ENCODE peak calls at places on chromosomes 11 and 22, in nine cellular contexts. One of them, this sample, is unnamed.

GRCh38 chr11:105610796-105611361 is 1.0 kb downstream of the GRIA4 start:
- DNase-seq in SW 1271: no peak
- DNase-seq in T-helper 1 cell: no peak
- DNase-seq in amygdala: peak
- DNase-seq in mesendoderm: peak
- DNase-seq in activated naive CD4-positive, alpha-beta T cell: no peak
- DNase-seq in activated gamma-delta T cell treated with anti-CD3 and anti-CD28 coated beads, Interleukin-2, amount 50 U/mL, for 16 hours: no peak
- DNase-seq in heart right ventricle: no peak
- DNase-seq in right lobe of liver: no peak
- DNase-seq in this sample: no peak

GRCh38 chr11:70066136-70066520 is 12.0 kb upstream of the ANO1 start:
- DNase-seq in SW 1271: no peak
- DNase-seq in heart right ventricle: no peak
- DNase-seq in activated naive CD4-positive, alpha-beta T cell: no peak
- DNase-seq in activated gamma-delta T cell treated with anti-CD3 and anti-CD28 coated beads, Interleukin-2, amount 50 U/mL, for 16 hours: no peak
- DNase-seq in mesendoderm: no peak
- DNase-seq in right lobe of liver: no peak
- DNase-seq in T-helper 1 cell: no peak
- DNase-seq in amygdala: no peak
- DNase-seq in this sample: no peak

GRCh38 chr11:129191649-129192048 is 476 bp downstream of the ARHGAP32 start:
- DNase-seq in activated naive CD4-positive, alpha-beta T cell: no peak
- DNase-seq in SW 1271: no peak
- DNase-seq in T-helper 1 cell: no peak
- DNase-seq in heart right ventricle: no peak
- DNase-seq in amygdala: no peak
- DNase-seq in right lobe of liver: no peak
- DNase-seq in activated gamma-delta T cell treated with anti-CD3 and anti-CD28 coated beads, Interleukin-2, amount 50 U/mL, for 16 hours: no peak
- DNase-seq in mesendoderm: peak
- DNase-seq in this sample: no peak

GRCh38 chr22:22527312-22527711 is 7.2 kb upstream of the ZNF280A start:
- DNase-seq in SW 1271: no peak
- DNase-seq in T-helper 1 cell: no peak
- DNase-seq in right lobe of liver: no peak
- DNase-seq in activated gamma-delta T cell treated with anti-CD3 and anti-CD28 coated beads, Interleukin-2, amount 50 U/mL, for 16 hours: no peak
- DNase-seq in mesendoderm: no peak
- DNase-seq in activated naive CD4-positive, alpha-beta T cell: no peak
- DNase-seq in heart right ventricle: no peak
- DNase-seq in amygdala: no peak
- DNase-seq in this sample: no peak

GRCh38 chr11:45906965-45907591 is at the start of gene FREY1:
- DNase-seq in activated naive CD4-positive, alpha-beta T cell: no peak
- DNase-seq in mesendoderm: no peak
- DNase-seq in SW 1271: no peak
- DNase-seq in activated gamma-delta T cell treated with anti-CD3 and anti-CD28 coated beads, Interleukin-2, amount 50 U/mL, for 16 hours: no peak
- DNase-seq in amygdala: peak
- DNase-seq in right lobe of liver: no peak
- DNase-seq in heart right ventricle: no peak
- DNase-seq in T-helper 1 cell: no peak
- DNase-seq in this sample: no peak

GRCh38 chr11:111402411-111402810 is 23.3 kb upstream of the POU2AF1 start:
- DNase-seq in T-helper 1 cell: no peak
- DNase-seq in mesendoderm: no peak
- DNase-seq in right lobe of liver: no peak
- DNase-seq in SW 1271: no peak
- DNase-seq in activated naive CD4-positive, alpha-beta T cell: no peak
- DNase-seq in amygdala: no peak
- DNase-seq in heart right ventricle: no peak
- DNase-seq in activated gamma-delta T cell treated with anti-CD3 and anti-CD28 coated beads, Interleukin-2, amount 50 U/mL, for 16 hours: no peak
- DNase-seq in this sample: no peak

GRCh38 chr22:21881841-21882753 is 14.7 kb upstream of the MAPK1 start:
- DNase-seq in activated naive CD4-positive, alpha-beta T cell: no peak
- DNase-seq in SW 1271: no peak
- DNase-seq in heart right ventricle: no peak
- DNase-seq in T-helper 1 cell: no peak
- DNase-seq in mesendoderm: no peak
- DNase-seq in activated gamma-delta T cell treated with anti-CD3 and anti-CD28 coated beads, Interleukin-2, amount 50 U/mL, for 16 hours: no peak
- DNase-seq in right lobe of liver: no peak
- DNase-seq in amygdala: no peak
- DNase-seq in this sample: no peak

GRCh38 chr11:72624496-72625201 is 49.6 kb downstream of the PDE2A start:
- DNase-seq in activated naive CD4-positive, alpha-beta T cell: no peak
- DNase-seq in activated gamma-delta T cell treated with anti-CD3 and anti-CD28 coated beads, Interleukin-2, amount 50 U/mL, for 16 hours: no peak
- DNase-seq in mesendoderm: no peak
- DNase-seq in amygdala: no peak
- DNase-seq in SW 1271: no peak
- DNase-seq in T-helper 1 cell: no peak
- DNase-seq in right lobe of liver: peak
- DNase-seq in heart right ventricle: peak
- DNase-seq in this sample: no peak

GRCh38 chr11:11978792-11979486 is 29.5 kb downstream of the DKK3 start:
- DNase-seq in mesendoderm: peak
- DNase-seq in activated naive CD4-positive, alpha-beta T cell: no peak
- DNase-seq in SW 1271: peak
- DNase-seq in amygdala: no peak
- DNase-seq in activated gamma-delta T cell treated with anti-CD3 and anti-CD28 coated beads, Interleukin-2, amount 50 U/mL, for 16 hours: no peak
- DNase-seq in T-helper 1 cell: no peak
- DNase-seq in right lobe of liver: no peak
- DNase-seq in heart right ventricle: peak
- DNase-seq in this sample: no peak

GRCh38 chr11:109960831-109961230 is 132.4 kb upstream of the ZC3H12C start:
- DNase-seq in activated naive CD4-positive, alpha-beta T cell: no peak
- DNase-seq in SW 1271: no peak
- DNase-seq in mesendoderm: peak
- DNase-seq in amygdala: peak
- DNase-seq in heart right ventricle: peak
- DNase-seq in right lobe of liver: peak
- DNase-seq in T-helper 1 cell: no peak
- DNase-seq in activated gamma-delta T cell treated with anti-CD3 and anti-CD28 coated beads, Interleukin-2, amount 50 U/mL, for 16 hours: no peak
- DNase-seq in this sample: no peak

GRCh38 chr11:19768815-19769214 is 56.2 kb downstream of the NAV2 start:
- DNase-seq in T-helper 1 cell: no peak
- DNase-seq in amygdala: no peak
- DNase-seq in activated naive CD4-positive, alpha-beta T cell: no peak
- DNase-seq in mesendoderm: no peak
- DNase-seq in activated gamma-delta T cell treated with anti-CD3 and anti-CD28 coated beads, Interleukin-2, amount 50 U/mL, for 16 hours: no peak
- DNase-seq in SW 1271: no peak
- DNase-seq in right lobe of liver: no peak
- DNase-seq in heart right ventricle: no peak
- DNase-seq in this sample: no peak

GRCh38 chr11:123624974-123625373 is 29.4 kb downstream of the SCN3B start:
- DNase-seq in activated gamma-delta T cell treated with anti-CD3 and anti-CD28 coated beads, Interleukin-2, amount 50 U/mL, for 16 hours: no peak
- DNase-seq in heart right ventricle: no peak
- DNase-seq in amygdala: no peak
- DNase-seq in T-helper 1 cell: no peak
- DNase-seq in mesendoderm: no peak
- DNase-seq in SW 1271: no peak
- DNase-seq in activated naive CD4-positive, alpha-beta T cell: no peak
- DNase-seq in right lobe of liver: no peak
- DNase-seq in this sample: no peak

GRCh38 chr11:35540526-35540925 is 15.1 kb upstream of the PAMR1 start:
- DNase-seq in SW 1271: no peak
- DNase-seq in amygdala: no peak
- DNase-seq in activated naive CD4-positive, alpha-beta T cell: no peak
- DNase-seq in right lobe of liver: no peak
- DNase-seq in heart right ventricle: no peak
- DNase-seq in T-helper 1 cell: no peak
- DNase-seq in activated gamma-delta T cell treated with anti-CD3 and anti-CD28 coated beads, Interleukin-2, amount 50 U/mL, for 16 hours: no peak
- DNase-seq in mesendoderm: no peak
- DNase-seq in this sample: no peak

GRCh38 chr11:45798793-45799441 is 6.0 kb upstream of the SLC35C1 start:
- DNase-seq in activated naive CD4-positive, alpha-beta T cell: no peak
- DNase-seq in heart right ventricle: no peak
- DNase-seq in activated gamma-delta T cell treated with anti-CD3 and anti-CD28 coated beads, Interleukin-2, amount 50 U/mL, for 16 hours: no peak
- DNase-seq in mesendoderm: no peak
- DNase-seq in amygdala: no peak
- DNase-seq in SW 1271: peak
- DNase-seq in T-helper 1 cell: no peak
- DNase-seq in right lobe of liver: peak
- DNase-seq in this sample: no peak

GRCh38 chr11:69662021-69662698 is 13.0 kb downstream of the LTO1 start:
- DNase-seq in right lobe of liver: peak
- DNase-seq in SW 1271: no peak
- DNase-seq in mesendoderm: peak
- DNase-seq in heart right ventricle: no peak
- DNase-seq in T-helper 1 cell: no peak
- DNase-seq in amygdala: no peak
- DNase-seq in activated gamma-delta T cell treated with anti-CD3 and anti-CD28 coated beads, Interleukin-2, amount 50 U/mL, for 16 hours: no peak
- DNase-seq in activated naive CD4-positive, alpha-beta T cell: no peak
- DNase-seq in this sample: peak

GRCh38 chr11:99320769-99321290 is 300.1 kb downstream of the CNTN5 start:
- DNase-seq in activated gamma-delta T cell treated with anti-CD3 and anti-CD28 coated beads, Interleukin-2, amount 50 U/mL, for 16 hours: no peak
- DNase-seq in SW 1271: no peak
- DNase-seq in heart right ventricle: no peak
- DNase-seq in T-helper 1 cell: no peak
- DNase-seq in right lobe of liver: no peak
- DNase-seq in mesendoderm: no peak
- DNase-seq in activated naive CD4-positive, alpha-beta T cell: no peak
- DNase-seq in amygdala: no peak
- DNase-seq in this sample: no peak

GRCh38 chr11:110121204-110121603 is 28.0 kb downstream of the ZC3H12C start:
- DNase-seq in heart right ventricle: no peak
- DNase-seq in SW 1271: no peak
- DNase-seq in T-helper 1 cell: no peak
- DNase-seq in activated gamma-delta T cell treated with anti-CD3 and anti-CD28 coated beads, Interleukin-2, amount 50 U/mL, for 16 hours: no peak
- DNase-seq in mesendoderm: no peak
- DNase-seq in activated naive CD4-positive, alpha-beta T cell: no peak
- DNase-seq in amygdala: no peak
- DNase-seq in right lobe of liver: no peak
- DNase-seq in this sample: no peak

GRCh38 chr11:1943977-1944376 is 3.2 kb upstream of the MRPL23 start:
- DNase-seq in heart right ventricle: no peak
- DNase-seq in T-helper 1 cell: no peak
- DNase-seq in mesendoderm: no peak
- DNase-seq in SW 1271: no peak
- DNase-seq in activated naive CD4-positive, alpha-beta T cell: no peak
- DNase-seq in right lobe of liver: peak
- DNase-seq in amygdala: no peak
- DNase-seq in activated gamma-delta T cell treated with anti-CD3 and anti-CD28 coated beads, Interleukin-2, amount 50 U/mL, for 16 hours: no peak
- DNase-seq in this sample: peak

GRCh38 chr11:94139421-94139820 is 10.8 kb downstream of the PANX1 start:
- DNase-seq in heart right ventricle: no peak
- DNase-seq in SW 1271: no peak
- DNase-seq in mesendoderm: peak
- DNase-seq in activated gamma-delta T cell treated with anti-CD3 and anti-CD28 coated beads, Interleukin-2, amount 50 U/mL, for 16 hours: no peak
- DNase-seq in T-helper 1 cell: no peak
- DNase-seq in activated naive CD4-positive, alpha-beta T cell: no peak
- DNase-seq in right lobe of liver: no peak
- DNase-seq in amygdala: no peak
- DNase-seq in this sample: no peak

GRCh38 chr22:37032535-37033460 is 13.3 kb downstream of the MPST start:
- DNase-seq in mesendoderm: peak
- DNase-seq in activated gamma-delta T cell treated with anti-CD3 and anti-CD28 coated beads, Interleukin-2, amount 50 U/mL, for 16 hours: no peak
- DNase-seq in heart right ventricle: no peak
- DNase-seq in SW 1271: no peak
- DNase-seq in amygdala: no peak
- DNase-seq in activated naive CD4-positive, alpha-beta T cell: no peak
- DNase-seq in right lobe of liver: peak
- DNase-seq in T-helper 1 cell: no peak
- DNase-seq in this sample: no peak

GRCh38 chr11:12587333-12587997 is 86.8 kb upstream of the TEAD1 start:
- DNase-seq in amygdala: no peak
- DNase-seq in activated gamma-delta T cell treated with anti-CD3 and anti-CD28 coated beads, Interleukin-2, amount 50 U/mL, for 16 hours: no peak
- DNase-seq in mesendoderm: peak
- DNase-seq in SW 1271: no peak
- DNase-seq in T-helper 1 cell: no peak
- DNase-seq in heart right ventricle: no peak
- DNase-seq in activated naive CD4-positive, alpha-beta T cell: no peak
- DNase-seq in right lobe of liver: no peak
- DNase-seq in this sample: no peak

GRCh38 chr22:40183029-40183581 is 5.4 kb downstream of the TNRC6B start:
- DNase-seq in activated naive CD4-positive, alpha-beta T cell: no peak
- DNase-seq in heart right ventricle: no peak
- DNase-seq in right lobe of liver: no peak
- DNase-seq in SW 1271: peak
- DNase-seq in mesendoderm: peak
- DNase-seq in T-helper 1 cell: no peak
- DNase-seq in activated gamma-delta T cell treated with anti-CD3 and anti-CD28 coated beads, Interleukin-2, amount 50 U/mL, for 16 hours: no peak
- DNase-seq in amygdala: no peak
- DNase-seq in this sample: no peak

GRCh38 chr11:124762624-124763155 is 600 bp upstream of the ESAM start:
- DNase-seq in T-helper 1 cell: no peak
- DNase-seq in mesendoderm: no peak
- DNase-seq in heart right ventricle: no peak
- DNase-seq in activated gamma-delta T cell treated with anti-CD3 and anti-CD28 coated beads, Interleukin-2, amount 50 U/mL, for 16 hours: no peak
- DNase-seq in right lobe of liver: no peak
- DNase-seq in activated naive CD4-positive, alpha-beta T cell: peak
- DNase-seq in SW 1271: peak
- DNase-seq in amygdala: no peak
- DNase-seq in this sample: no peak

This sample was measured in chondrocyte.